ENCODE peak calls at places on chromosomes 12 and 14, in six cellular contexts. Z is K562, C is suprapubic skin, Q is HepG2, H is transverse colon, M is breast epithelium. B is an unnamed sample.

GRCh38 chr12:26275313-26276257 is 80.2 kb downstream of the SSPN start:
- DNase-seq in Z (no peak), C (no peak), Q (peak), H (no peak), M (no peak), B (no peak)

GRCh38 chr12:31756977-31757420 is 28.2 kb upstream of the AMN1 start:
- DNase-seq in Z (no peak), C (no peak), Q (peak), H (peak), M (no peak), B (peak)

GRCh38 chr12:127619869-127620769 is 646.9 kb upstream of the TMEM132C start:
- DNase-seq in Z (no peak), C (no peak), Q (no peak), H (no peak), M (no peak), B (no peak)

GRCh38 chr12:31629756-31630732 is 29.4 kb upstream of the ETFBKMT start:
- DNase-seq in Z (no peak), C (no peak), Q (no peak), H (no peak), M (no peak), B (peak)

GRCh38 chr14:52220924-52221802 is 46.3 kb upstream of the PTGDR start:
- DNase-seq in Z (no peak), C (no peak), Q (no peak), H (no peak), M (no peak), B (no peak)

GRCh38 chr12:15580431-15580830 is 208.8 kb downstream of the EPS8 start:
- DNase-seq in Z (no peak), C (no peak), Q (no peak), H (peak), M (no peak), B (no peak)

GRCh38 chr12:31835276-31835882 is 106.6 kb upstream of the AMN1 start:
- DNase-seq in Z (no peak), C (no peak), Q (peak), H (no peak), M (no peak), B (no peak)

GRCh38 chr12:32131666-32132065 is 25.0 kb downstream of the BICD1 start:
- DNase-seq in Z (no peak), C (no peak), Q (peak), H (no peak), M (no peak), B (no peak)

GRCh38 chr12:26097046-26097878 is 27.6 kb downstream of the BHLHE41 start:
- DNase-seq in Z (peak), C (peak), Q (peak), H (peak), M (peak), B (peak)

GRCh38 chr12:62933871-62934798 is 815 bp downstream of the PPM1H start:
- DNase-seq in Z (peak), C (no peak), Q (no peak), H (peak), M (no peak), B (peak)

GRCh38 chr12:12046401-12046800 is 24.3 kb upstream of the BCL2L14 start:
- DNase-seq in Z (no peak), C (no peak), Q (no peak), H (no peak), M (no peak), B (no peak)

GRCh38 chr14:35306114-35306513 is 13.9 kb downstream of the PSMA6 start:
- DNase-seq in Z (no peak), C (no peak), Q (no peak), H (no peak), M (no peak), B (no peak)

GRCh38 chr14:75274899-75275569 is 3.6 kb upstream of the FOS start:
- DNase-seq in Z (no peak), C (peak), Q (no peak), H (peak), M (peak), B (no peak)
- TF ChIP-seq POLR2AphosphoS5 in Z (no peak), C (peak), Q (no peak), H (peak), M (peak), B (no peak)

DNA sequence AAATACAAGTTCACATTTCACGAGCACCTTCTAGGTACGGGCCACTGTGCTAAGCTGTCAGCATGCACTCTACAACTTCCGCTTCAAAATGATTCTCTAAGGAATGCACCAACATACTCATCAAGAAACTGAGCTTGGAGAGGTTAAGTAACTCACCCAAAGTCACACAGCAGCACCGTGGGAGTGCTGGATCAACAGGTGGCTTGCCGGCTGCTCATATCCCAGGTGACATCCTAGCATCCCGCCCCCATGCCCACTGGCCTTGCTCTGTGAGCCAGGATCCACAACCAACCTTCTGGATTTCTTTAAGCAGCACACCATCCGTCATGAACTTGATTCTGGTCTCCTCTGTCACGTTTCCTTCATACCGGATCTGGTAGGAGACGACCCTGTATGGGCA is 16.7 kb downstream of the DHX37 start:
- DNase-seq in Z (no peak), C (no peak), Q (no peak), H (no peak), M (no peak), B (no peak)
- TF ChIP-seq POLR2A in Z (no peak), C (no peak), Q (no peak), H (no peak), M (no peak), B (no peak)

GRCh38 chr14:60514378-60515243 is 5.7 kb downstream of the SIX6 start:
- DNase-seq in Z (peak), C (no peak), Q (peak), H (no peak), M (no peak), B (no peak)
- TF ChIP-seq CTCF in Z (no peak), C (no peak), Q (peak), H (peak), M (no peak), B (no peak)

DNA sequence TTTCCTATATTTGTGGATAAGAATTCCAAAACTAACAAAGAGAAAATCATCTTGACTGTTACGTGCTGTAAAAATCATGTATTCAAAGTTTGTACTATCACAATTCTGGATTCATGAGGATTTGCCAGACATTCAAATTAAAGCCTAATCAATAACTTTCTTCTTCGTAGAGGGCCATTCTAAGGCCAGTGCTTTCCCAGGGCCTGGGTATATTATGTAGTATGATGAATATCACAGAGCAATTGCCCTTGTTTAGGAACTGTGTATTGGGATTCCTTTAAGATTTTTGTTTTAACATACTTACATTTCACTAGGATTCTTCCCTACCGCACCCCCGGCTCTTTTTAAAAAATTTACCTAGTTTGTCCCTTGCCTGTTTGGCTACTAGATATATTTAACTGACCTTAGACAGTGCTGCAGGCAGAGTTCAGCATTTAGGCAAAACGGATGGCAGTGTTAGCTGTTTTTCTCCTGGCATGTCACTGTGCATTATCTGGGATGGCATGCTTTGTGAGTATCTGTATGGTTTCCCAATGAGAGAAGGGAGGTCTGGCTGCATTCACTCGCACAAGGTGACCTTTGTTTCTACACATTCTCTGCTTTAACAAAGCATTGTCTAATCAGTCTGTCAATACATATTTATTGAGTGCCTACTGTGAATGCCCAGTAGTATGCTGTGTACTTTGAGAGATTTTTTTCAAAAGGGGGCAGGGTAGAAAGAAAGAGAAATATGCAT is 63.2 kb downstream of the ERC1 start:
- DNase-seq in Z (no peak), C (no peak), Q (peak), H (no peak), M (no peak), B (no peak)
- TF ChIP-seq POLR2AphosphoS5 in Z (no peak), C (no peak), Q (no peak), H (no peak), M (no peak), B (no peak)

GRCh38 chr14:74649167-74649566 is 37.1 kb upstream of the LTBP2 start:
- DNase-seq in Z (peak), C (no peak), Q (no peak), H (no peak), M (no peak), B (no peak)
- TF ChIP-seq POLR2A in Z (no peak), C (no peak), Q (no peak), H (no peak), M (no peak), B (no peak)

GRCh38 chr14:73740921-73741326 is 26.7 kb upstream of the PNMA1 start:
- DNase-seq in Z (peak), C (peak), Q (peak), H (peak), M (peak), B (peak)

GRCh38 chr14:73741876-73742519 is 27.8 kb upstream of the PNMA1 start:
- DNase-seq in Z (peak), C (peak), Q (no peak), H (no peak), M (no peak), B (no peak)

GRCh38 chr14:73739899-73740685 is 25.9 kb upstream of the PNMA1 start:
- DNase-seq in Z (no peak), C (peak), Q (no peak), H (no peak), M (no peak), B (no peak)

GRCh38 chr14:73742520-73743238 is 28.5 kb upstream of the PNMA1 start:
- DNase-seq in Z (no peak), C (no peak), Q (no peak), H (no peak), M (no peak), B (no peak)

GRCh38 chr14:73741386-73741875 is 27.2 kb upstream of the PNMA1 start:
- DNase-seq in Z (peak), C (peak), Q (peak), H (peak), M (no peak), B (peak)
- TF ChIP-seq CTCF in Z (peak), C (no peak), Q (peak), H (no peak), M (no peak), B (no peak)

DNA sequence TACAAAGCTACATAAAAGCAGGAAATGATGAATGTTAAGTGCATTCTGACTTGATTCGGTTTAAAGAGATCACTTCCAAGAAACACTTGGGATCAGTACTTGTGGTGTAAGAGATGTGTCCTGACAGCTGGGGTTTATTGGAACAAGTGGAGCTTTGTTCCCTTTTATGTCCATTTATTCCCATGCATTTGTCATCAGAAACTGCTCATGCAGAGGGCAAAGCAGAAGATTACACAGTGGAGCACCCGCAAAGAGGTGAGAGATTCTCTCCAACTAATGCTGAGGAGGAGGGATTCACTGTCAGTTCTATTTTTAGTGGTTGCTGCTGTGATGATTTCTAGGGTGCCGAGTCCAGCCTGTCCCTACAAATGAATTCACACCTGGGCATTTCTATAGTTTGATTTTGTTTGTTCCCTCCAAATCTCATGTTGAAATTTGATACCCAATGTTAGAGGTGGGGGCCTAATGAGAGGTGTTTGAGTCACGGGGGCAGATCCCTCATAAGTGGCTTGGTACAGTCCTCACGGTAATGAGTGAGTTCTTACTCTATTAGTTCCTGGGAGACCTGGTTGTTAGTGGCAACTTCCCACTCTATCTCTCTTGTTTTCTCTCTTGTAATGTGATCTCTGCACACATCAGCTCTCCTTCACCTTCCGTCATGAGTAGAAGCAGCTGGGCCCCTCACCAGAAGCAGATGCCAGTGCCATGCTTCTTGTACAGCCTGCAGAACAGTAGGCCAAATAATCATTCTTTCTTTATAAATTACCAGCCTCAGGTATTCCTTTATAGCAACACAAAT is 29.4 kb upstream of the KCNK10 start:
- DNase-seq in Z (no peak), C (no peak), Q (no peak), H (no peak), M (no peak), B (no peak)
- TF ChIP-seq POLR2AphosphoS5 in Z (no peak), C (no peak), Q (no peak), H (no peak), M (no peak), B (no peak)

DNA sequence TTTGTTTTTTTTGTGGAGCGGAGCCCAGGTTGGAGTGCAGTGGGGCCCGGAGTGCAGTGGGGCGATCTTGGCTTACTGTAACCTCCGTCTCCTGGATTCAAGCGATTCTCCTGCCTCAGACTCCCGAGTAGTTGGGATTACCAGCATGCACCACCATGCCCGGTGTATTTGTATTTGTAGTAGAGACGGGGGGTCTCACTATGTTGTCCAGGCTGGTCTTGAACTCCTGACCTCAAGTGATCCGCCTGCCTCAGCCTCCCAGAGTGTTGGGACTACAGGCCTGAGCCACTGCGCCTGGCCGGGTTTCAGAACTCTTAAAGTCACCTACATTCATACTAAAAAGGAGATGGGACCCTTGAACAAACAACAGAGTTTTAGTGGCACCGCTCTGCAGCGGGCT is 52.7 kb downstream of the KRT80 start:
- DNase-seq in Z (no peak), C (no peak), Q (no peak), H (no peak), M (no peak), B (no peak)
- TF ChIP-seq POLR2A in Z (no peak), C (no peak), Q (no peak), H (no peak), M (no peak), B (no peak)

GRCh38 chr12:78086553-78087362 is 256.1 kb downstream of the NAV3 start:
- DNase-seq in Z (no peak), C (no peak), Q (no peak), H (no peak), M (no peak), B (no peak)
- TF ChIP-seq CTCF in Z (no peak), C (no peak), Q (no peak), H (no peak), M (no peak), B (no peak)

DNA sequence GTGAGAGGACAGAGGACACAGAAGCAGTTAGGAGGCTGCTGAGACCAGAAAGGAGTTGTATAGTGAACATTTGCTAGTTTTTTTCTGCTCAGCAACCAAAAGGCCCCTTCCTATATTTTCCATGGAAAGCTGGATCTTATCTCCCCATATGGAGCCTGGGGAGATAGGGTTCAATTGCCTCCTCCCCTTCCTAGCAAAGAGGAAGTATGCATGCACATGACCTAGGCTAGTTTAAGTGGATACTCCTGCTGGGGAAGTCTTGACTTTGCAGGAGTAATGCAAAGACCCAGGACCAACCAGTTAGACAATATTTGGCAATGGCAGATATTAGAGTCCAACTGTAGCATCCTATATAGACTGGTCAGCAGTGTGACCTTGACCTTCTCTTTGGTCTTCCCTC is 15.1 kb downstream of the CHD8 start:
- DNase-seq in Z (no peak), C (no peak), Q (peak), H (no peak), M (no peak), B (no peak)
- TF ChIP-seq POLR2AphosphoS5 in Z (no peak), C (no peak), Q (no peak), H (no peak), M (no peak), B (no peak)

B was measured in stomach.